ENCODE peak calls at places on chromosomes 6 and 20, in ten cellular contexts. C, L, R, W, I, D, A, B, M and U are unnamed samples.

GRCh38 chr6:52365317-52365716 is 3.4 kb downstream of the PAQR8 start:
- DNase-seq in R (no peak), D (no peak), I (no peak), M (no peak), L (no peak), W (no peak), A (no peak), C (no peak), B (no peak), U (no peak)

GRCh38 chr6:44386929-44387345 is 569 bp upstream of the CDC5L start:
- DNase-seq in R (no peak), L (no peak), A (no peak), D (peak), W (peak), C (no peak), M (no peak), I (no peak), B (no peak), U (no peak)

GRCh38 chr6:44489912-44490604 is 102.6 kb downstream of the CDC5L start:
- DNase-seq in C (no peak), R (no peak), B (no peak), W (peak), M (no peak), L (no peak), I (no peak), D (peak), A (peak), U (no peak)

GRCh38 chr6:145137425-145137824 is 597.9 kb downstream of the EPM2A start:
- DNase-seq in C (no peak), R (no peak), I (no peak), A (no peak), D (peak), L (no peak), M (no peak), W (peak), B (no peak), U (peak)

GRCh38 chr6:148854992-148855391 is 108.2 kb downstream of the UST start:
- DNase-seq in I (no peak), W (no peak), D (no peak), R (no peak), A (no peak), B (no peak), L (no peak), C (no peak), M (no peak), U (no peak)

GRCh38 chr6:107638493-107638892 is 148.6 kb downstream of the SOBP start:
- DNase-seq in C (no peak), A (no peak), B (no peak), W (no peak), I (no peak), L (no peak), M (no peak), D (no peak), R (no peak), U (no peak)

GRCh38 chr20:58216334-58216733 is 12.1 kb downstream of the ANKRD60 start:
- DNase-seq in W (peak), M (no peak), D (peak), I (no peak), C (no peak), R (no peak), B (no peak), L (no peak), A (no peak), U (no peak)

GRCh38 chr6:63816979-63817436 is 181.4 kb downstream of the PHF3 start:
- DNase-seq in W (peak), A (no peak), D (peak), M (no peak), L (no peak), B (no peak), R (no peak), I (no peak), C (no peak), U (peak)

GRCh38 chr6:112320561-112321300 is 26.4 kb upstream of the RFPL4B start:
- DNase-seq in C (no peak), W (peak), I (no peak), L (no peak), B (no peak), D (peak), A (no peak), M (no peak), R (no peak), U (no peak)

GRCh38 chr6:32220021-32220420 is 3.8 kb downstream of the NOTCH4 start:
- DNase-seq in L (no peak), C (no peak), W (no peak), M (no peak), R (no peak), A (no peak), I (no peak), B (no peak), D (no peak), U (no peak)

GRCh38 chr6:32226434-32226833 is 2.6 kb upstream of the NOTCH4 start:
- DNase-seq in D (no peak), M (no peak), C (no peak), B (no peak), W (no peak), L (no peak), I (no peak), A (no peak), R (no peak), U (no peak)

GRCh38 chr6:32223258-32224235 is at the start of gene NOTCH4:
- DNase-seq in C (no peak), B (no peak), M (no peak), I (no peak), W (no peak), A (no peak), R (peak), D (no peak), L (no peak), U (no peak)

GRCh38 chr6:32222333-32223230 is 1.3 kb downstream of the NOTCH4 start:
- DNase-seq in M (no peak), L (no peak), R (no peak), W (no peak), I (no peak), C (no peak), B (no peak), A (no peak), D (no peak), U (no peak)

GRCh38 chr6:32224696-32225095 is 829 bp upstream of the NOTCH4 start:
- DNase-seq in C (no peak), R (no peak), M (no peak), B (no peak), A (no peak), I (no peak), D (no peak), L (no peak), W (no peak), U (no peak)
- TF ChIP-seq CTCF in C (no peak), R (no peak), M (no peak), B (no peak), A (no peak), I (no peak), D (no peak), L (no peak), W (no peak), U (no peak)

GRCh38 chr20:22699396-22699795 is 115.0 kb upstream of the FOXA2 start:
- DNase-seq in R (no peak), W (no peak), B (no peak), A (no peak), D (no peak), C (no peak), I (no peak), M (no peak), L (no peak), U (no peak)

GRCh38 chr20:22703843-22704242 is 119.5 kb upstream of the FOXA2 start:
- DNase-seq in L (no peak), A (no peak), M (no peak), R (no peak), B (no peak), D (no peak), I (no peak), C (no peak), W (no peak), U (no peak)

GRCh38 chr20:22698443-22698842 is 114.1 kb upstream of the FOXA2 start:
- DNase-seq in R (no peak), A (no peak), C (no peak), D (no peak), B (no peak), W (no peak), L (no peak), M (no peak), I (no peak), U (no peak)

GRCh38 chr20:22701679-22702308 is 117.4 kb upstream of the FOXA2 start:
- DNase-seq in R (no peak), M (no peak), D (no peak), B (no peak), C (no peak), W (no peak), I (no peak), A (no peak), L (no peak), U (no peak)

GRCh38 chr20:22700387-22700786 is 116.0 kb upstream of the FOXA2 start:
- DNase-seq in L (no peak), B (no peak), M (no peak), R (no peak), I (no peak), D (peak), C (no peak), A (no peak), W (no peak), U (no peak)
- TF ChIP-seq CTCF in L (no peak), B (no peak), M (no peak), R (no peak), I (no peak), D (no peak), C (no peak), A (no peak), W (no peak), U (no peak)

DNA sequence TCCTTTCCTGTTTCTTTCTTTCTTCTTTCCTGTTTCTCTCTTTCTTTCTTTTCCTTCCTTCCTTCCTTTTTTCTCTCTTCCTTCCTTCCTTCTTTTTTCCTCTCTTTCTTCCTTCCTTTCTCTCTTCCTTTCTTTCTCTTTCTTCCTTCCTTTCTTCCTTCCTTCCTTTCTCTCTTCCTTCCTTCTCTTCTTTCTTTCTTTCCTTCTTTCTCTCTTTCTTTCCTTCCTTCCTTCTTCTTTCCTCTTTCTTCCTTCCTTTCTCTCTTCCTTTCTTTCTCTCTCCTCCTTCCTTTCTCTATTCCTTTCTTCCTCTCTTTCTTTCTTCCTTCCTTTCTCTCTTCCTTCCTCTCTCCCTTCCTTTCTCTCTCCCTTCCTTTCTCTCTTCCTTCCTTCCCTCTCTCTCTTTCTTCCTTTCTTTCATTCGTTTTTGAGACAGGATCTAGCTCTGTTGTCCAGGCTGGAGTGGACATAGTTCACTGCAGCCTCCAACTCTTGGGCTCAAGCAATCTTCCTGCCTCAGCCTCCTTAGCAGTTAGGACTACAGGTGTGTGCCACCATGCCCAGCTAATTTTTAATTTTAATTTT is 170.8 kb upstream of the GMDS start:
- DNase-seq in M (no peak), D (no peak), C (no peak), B (no peak), A (no peak), I (no peak), R (no peak), L (no peak), W (no peak), U (no peak)
- TF ChIP-seq CTCF in M (no peak), D (no peak), C (no peak), B (no peak), A (no peak), I (no peak), R (no peak), L (no peak), W (no peak), U (no peak)

GRCh38 chr6:96725276-96725675 is 112.0 kb downstream of the GPR63 start:
- DNase-seq in M (no peak), A (no peak), B (no peak), C (no peak), L (no peak), W (no peak), R (no peak), I (no peak), D (no peak), U (no peak)

GRCh38 chr6:96724641-96725040 is 112.6 kb downstream of the GPR63 start:
- DNase-seq in L (no peak), A (no peak), B (no peak), C (no peak), I (no peak), W (no peak), R (no peak), D (no peak), M (no peak), U (no peak)

GRCh38 chr6:96727144-96727543 is 110.1 kb downstream of the GPR63 start:
- DNase-seq in W (no peak), M (no peak), A (no peak), D (no peak), C (no peak), R (no peak), L (no peak), I (no peak), B (no peak), U (no peak)

GRCh38 chr6:96721227-96721626 is 116.0 kb downstream of the GPR63 start:
- DNase-seq in I (no peak), D (peak), L (no peak), A (no peak), R (no peak), C (no peak), B (no peak), M (no peak), W (no peak), U (no peak)

DNA sequence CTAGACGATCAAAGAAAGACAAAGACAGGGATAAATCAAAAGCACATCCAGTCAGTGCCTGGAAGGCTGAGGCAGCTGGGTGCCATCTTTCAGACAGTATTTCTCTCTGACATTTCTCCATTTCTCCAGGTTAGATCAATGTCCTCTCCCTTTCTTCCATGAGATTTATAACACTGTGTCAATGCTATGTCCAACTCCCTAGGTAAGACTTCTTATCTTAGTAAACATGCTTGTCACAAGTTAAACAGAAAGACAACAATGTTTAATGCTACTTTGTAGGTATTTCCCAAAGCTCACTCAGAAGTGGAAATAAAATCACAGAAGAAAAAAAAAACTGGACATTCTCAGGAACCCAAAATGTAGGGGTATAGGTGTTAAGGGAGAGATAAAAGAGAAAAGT is 113.9 kb downstream of the GPR63 start:
- DNase-seq in A (no peak), L (no peak), M (no peak), W (no peak), B (no peak), I (no peak), C (no peak), R (no peak), D (no peak), U (no peak)
- TF ChIP-seq CTCF in A (no peak), L (no peak), M (no peak), W (no peak), B (no peak), I (no peak), C (no peak), R (no peak), D (no peak), U (no peak)

GRCh38 chr6:118970866-118971265 is 35.9 kb upstream of the MCM9 start:
- DNase-seq in R (no peak), W (no peak), I (no peak), C (no peak), A (no peak), L (no peak), B (no peak), D (no peak), M (no peak), U (no peak)

GRCh38 chr6:118965354-118965753 is 30.4 kb upstream of the MCM9 start:
- DNase-seq in W (no peak), B (no peak), M (no peak), C (no peak), L (no peak), D (no peak), A (no peak), R (no peak), I (no peak), U (no peak)

GRCh38 chr6:118965843-118966242 is 30.9 kb upstream of the MCM9 start:
- DNase-seq in I (no peak), L (no peak), W (no peak), D (no peak), C (no peak), M (no peak), R (no peak), A (no peak), B (no peak), U (no peak)

GRCh38 chr6:118967239-118967638 is 32.3 kb upstream of the MCM9 start:
- DNase-seq in C (no peak), L (no peak), D (no peak), B (no peak), M (no peak), I (no peak), W (no peak), A (no peak), R (no peak), U (no peak)

DNA sequence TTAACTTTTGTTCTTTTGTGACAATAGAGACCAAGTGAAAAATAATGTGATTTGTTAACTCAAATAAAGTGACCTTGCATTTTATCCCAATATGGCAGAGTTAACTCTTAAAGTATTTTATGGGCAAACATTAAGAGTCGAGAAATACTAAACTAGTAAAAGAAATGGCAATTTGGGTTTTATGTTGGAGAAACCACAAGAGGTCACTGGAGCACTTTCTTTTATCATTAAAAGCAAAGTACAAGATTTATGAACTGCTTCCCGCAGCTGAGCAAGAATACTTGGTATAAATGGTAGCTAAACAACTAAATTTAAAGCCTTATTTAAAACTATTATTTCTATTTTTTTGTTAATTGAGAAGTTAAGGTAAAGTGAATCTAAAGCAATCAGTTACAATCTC is 33.5 kb upstream of the MCM9 start:
- DNase-seq in A (peak), I (no peak), W (peak), C (no peak), L (no peak), M (no peak), B (no peak), R (no peak), D (peak), U (peak)
- TF ChIP-seq CTCF in A (peak), I (peak), W (peak), C (peak), L (no peak), M (peak), B (peak), R (peak), D (peak), U (no peak)

GRCh38 chr6:147222160-147222838 is 18.1 kb downstream of the STXBP5 start:
- DNase-seq in C (no peak), W (peak), B (no peak), L (no peak), I (no peak), R (no peak), A (no peak), D (peak), M (no peak), U (peak)
- TF ChIP-seq CTCF in C (peak), W (peak), B (peak), L (no peak), I (peak), R (peak), A (no peak), D (peak), M (no peak), U (peak)